ENCODE peak calls at places on chromosomes 4 and X, in six cellular contexts. T, Z, C, B, A and O are unnamed samples.
A peak's percentile ranks its signal among the peaks of the same experiment; 100 is the strongest.

GRCh38 chr4:122674371-122674770 is 53.5 kb upstream of the IL21 start:
- DNase-seq in T (no peak), Z (no peak), C (no peak), B (no peak), A (no peak), O (no peak)

GRCh38 chr4:21184788-21185187 is 484.5 kb downstream of the PACRGL start:
- DNase-seq in T (no peak), Z (no peak), C (no peak), B (no peak), A (no peak), O (no peak)

GRCh38 chrX:15903186-15903681 is 48.6 kb upstream of the AP1S2 start:
- DNase-seq in T (no peak), Z (no peak), C (no peak), B (no peak), A (no peak), O (no peak)

GRCh38 chr4:81566076-81566663 is 94.5 kb upstream of the RASGEF1B start:
- DNase-seq in T (no peak), Z (no peak), C (no peak), B (no peak), A (no peak), O (no peak)

GRCh38 chr4:158462611-158463010 is 59.1 kb upstream of the RXFP1 start:
- DNase-seq in T (no peak), Z (no peak), C (no peak), B (no peak), A (no peak), O (no peak)

GRCh38 chr4:88216395-88216794 is 58.0 kb upstream of the ABCG2 start:
- DNase-seq in T (no peak), Z (no peak), C (no peak), B (no peak), A (no peak), O (no peak)

GRCh38 chr4:178316211-178316610 is 874.0 kb upstream of the AGA start:
- DNase-seq in T (no peak), Z (no peak), C (no peak), B (no peak), A (no peak), O (no peak)

GRCh38 chr4:1472911-1473518 is 66.8 kb upstream of the NKX1-1 start:
- DNase-seq in T (no peak), Z (no peak), C (peak; percentile 25), B (no peak), A (no peak), O (no peak)

GRCh38 chr4:107863850-107864371 is 39.2 kb downstream of the SGMS2 start:
- DNase-seq in T (peak; percentile 51), Z (peak; percentile 11), C (no peak), B (no peak), A (no peak), O (peak; percentile 48)

GRCh38 chr4:32128549-32128948 is 1408.4 kb downstream of the PCDH7 start:
- DNase-seq in T (no peak), Z (no peak), C (no peak), B (no peak), A (no peak), O (no peak)

GRCh38 chr4:83128235-83128929 is 13.9 kb upstream of the PLAC8 start:
- DNase-seq in T (peak; percentile 90), Z (no peak), C (no peak), B (no peak), A (no peak), O (no peak)

GRCh38 chr4:188975271-188975670 is 836.0 kb downstream of the TRIML1 start:
- DNase-seq in T (no peak), Z (no peak), C (no peak), B (no peak), A (no peak), O (no peak)

GRCh38 chr4:168508683-168509082 is 11.8 kb downstream of the PALLD start:
- DNase-seq in T (no peak), Z (no peak), C (no peak), B (no peak), A (no peak), O (no peak)

GRCh38 chr4:168511780-168512467 is 15.1 kb downstream of the PALLD start:
- DNase-seq in T (no peak), Z (no peak), C (no peak), B (no peak), A (no peak), O (no peak)

GRCh38 chr4:168507178-168507577 is 10.3 kb downstream of the PALLD start:
- DNase-seq in T (no peak), Z (no peak), C (no peak), B (no peak), A (no peak), O (no peak)

GRCh38 chr4:168505996-168506395 is 9.1 kb downstream of the PALLD start:
- DNase-seq in T (no peak), Z (no peak), C (no peak), B (no peak), A (no peak), O (no peak)

DNA sequence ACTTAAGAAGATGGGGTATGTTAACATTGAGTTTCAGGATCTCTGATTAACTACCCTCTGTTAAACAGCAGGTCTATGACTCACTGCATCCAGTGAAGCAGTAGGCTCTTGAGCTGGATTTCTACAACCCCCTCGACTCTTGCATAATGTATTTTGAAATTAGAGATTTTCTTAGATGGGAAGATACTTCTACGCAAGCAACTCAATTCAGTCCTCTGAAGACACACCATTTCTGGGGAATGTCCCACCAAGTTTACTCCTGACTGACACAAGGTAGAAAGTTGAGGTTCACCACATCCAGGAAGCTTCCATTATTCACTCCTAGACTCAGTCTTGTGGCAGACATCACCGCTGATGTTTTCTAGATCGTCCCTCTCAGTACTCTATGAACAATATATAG is 12.9 kb downstream of the PALLD start:
- DNase-seq in T (peak; percentile 92), Z (no peak), C (no peak), B (no peak), A (no peak), O (no peak)
- TF ChIP-seq RAD21 in T (no peak), Z (no peak), C (no peak), B (no peak), A (no peak), O (peak; percentile 5)

GRCh38 chr4:146639414-146639814 is 721 bp downstream of the POU4F2 start:
- DNase-seq in T (no peak), Z (no peak), C (no peak), B (no peak), A (no peak), O (no peak)

GRCh38 chr4:146637853-146638800 is 566 bp upstream of the POU4F2 start:
- DNase-seq in T (no peak), Z (no peak), C (peak; percentile 66), B (no peak), A (no peak), O (no peak)

GRCh38 chr4:146640459-146641061 is 1.9 kb downstream of the POU4F2 start:
- DNase-seq in T (no peak), Z (no peak), C (no peak), B (no peak), A (no peak), O (no peak)

GRCh38 chr4:146640021-146640425 is 1.3 kb downstream of the POU4F2 start:
- DNase-seq in T (no peak), Z (no peak), C (no peak), B (no peak), A (no peak), O (no peak)

GRCh38 chr4:146638801-146639351 is at the start of gene POU4F2:
- DNase-seq in T (no peak), Z (no peak), C (peak; percentile 78), B (no peak), A (no peak), O (no peak)
- TF ChIP-seq RAD21 in T (no peak), Z (no peak), C (no peak), B (no peak), A (no peak), O (no peak)

GRCh38 chrX:10109695-10110094 is 47.1 kb upstream of the CLCN4 start:
- DNase-seq in T (no peak), Z (no peak), C (no peak), B (no peak), A (no peak), O (no peak)
- TF ChIP-seq RAD21 in T (no peak), Z (no peak), C (no peak), B (no peak), A (no peak), O (no peak)

GRCh38 chr4:6105311-6105911 is 87.2 kb upstream of the C4orf50 start:
- DNase-seq in T (no peak), Z (no peak), C (no peak), B (no peak), A (no peak), O (no peak)

GRCh38 chr4:6104541-6105130 is 86.4 kb upstream of the C4orf50 start:
- DNase-seq in T (no peak), Z (no peak), C (no peak), B (no peak), A (no peak), O (no peak)

GRCh38 chr4:6107886-6108285 is 89.7 kb upstream of the C4orf50 start:
- DNase-seq in T (no peak), Z (no peak), C (no peak), B (no peak), A (no peak), O (no peak)

GRCh38 chr4:6107114-6107791 is 89.0 kb upstream of the C4orf50 start:
- DNase-seq in T (no peak), Z (no peak), C (peak; percentile 82), B (no peak), A (no peak), O (no peak)

GRCh38 chr4:6106156-6106555 is 87.9 kb upstream of the C4orf50 start:
- DNase-seq in T (no peak), Z (no peak), C (no peak), B (no peak), A (no peak), O (no peak)
- TF ChIP-seq RAD21 in T (no peak), Z (no peak), C (no peak), B (no peak), A (no peak), O (no peak)